ENCODE peak calls at places on chromosome 2, in nine cellular contexts. One of them, this sample, is unnamed.
A peak's percentile ranks its signal among the peaks of the same experiment; 100 is the strongest.

GRCh38 chr2:165283342-165283741 is 44.1 kb downstream of the SCN2A start:
- DNase-seq in EH: no peak
- DNase-seq in ecto neural progenitor cell: no peak
- DNase-seq in activated CD4-positive, alpha-beta T cell treated with anti-CD3 and anti-CD28 coated beads for 48 hours: no peak
- DNase-seq in heart left ventricle: no peak
- DNase-seq in cardiac muscle cell: no peak
- DNase-seq in AG04450: no peak
- DNase-seq in endothelial cell: no peak
- DNase-seq in RCC 7860: no peak
- DNase-seq in this sample: no peak

GRCh38 chr2:85873679-85874078 is 15.1 kb downstream of the ST3GAL5 start:
- DNase-seq in EH: no peak
- DNase-seq in ecto neural progenitor cell: no peak
- DNase-seq in activated CD4-positive, alpha-beta T cell treated with anti-CD3 and anti-CD28 coated beads for 48 hours: no peak
- DNase-seq in heart left ventricle: no peak
- DNase-seq in cardiac muscle cell: no peak
- DNase-seq in AG04450: no peak
- DNase-seq in endothelial cell: no peak
- DNase-seq in RCC 7860: no peak
- DNase-seq in this sample: no peak

GRCh38 chr2:12321017-12321641 is 395.6 kb upstream of the TRIB2 start:
- DNase-seq in EH: peak; percentile 93
- DNase-seq in ecto neural progenitor cell: no peak
- DNase-seq in activated CD4-positive, alpha-beta T cell treated with anti-CD3 and anti-CD28 coated beads for 48 hours: no peak
- DNase-seq in heart left ventricle: peak; percentile 36
- DNase-seq in cardiac muscle cell: no peak
- DNase-seq in AG04450: peak; percentile 90
- DNase-seq in endothelial cell: no peak
- DNase-seq in RCC 7860: peak; percentile 85
- DNase-seq in this sample: peak; percentile 98

GRCh38 chr2:49861821-49862220 is 707.5 kb upstream of the FSHR start:
- DNase-seq in EH: no peak
- DNase-seq in ecto neural progenitor cell: no peak
- DNase-seq in activated CD4-positive, alpha-beta T cell treated with anti-CD3 and anti-CD28 coated beads for 48 hours: no peak
- DNase-seq in heart left ventricle: no peak
- DNase-seq in cardiac muscle cell: no peak
- DNase-seq in AG04450: no peak
- DNase-seq in endothelial cell: no peak
- DNase-seq in RCC 7860: no peak
- DNase-seq in this sample: no peak

GRCh38 chr2:240745962-240746361 is 54.3 kb downstream of the AQP12A start:
- DNase-seq in EH: no peak
- DNase-seq in ecto neural progenitor cell: no peak
- DNase-seq in activated CD4-positive, alpha-beta T cell treated with anti-CD3 and anti-CD28 coated beads for 48 hours: no peak
- DNase-seq in heart left ventricle: no peak
- DNase-seq in cardiac muscle cell: no peak
- DNase-seq in AG04450: no peak
- DNase-seq in endothelial cell: no peak
- DNase-seq in RCC 7860: no peak
- DNase-seq in this sample: no peak

GRCh38 chr2:224901121-224901676 is 141.1 kb downstream of the DOCK10 start:
- DNase-seq in EH: no peak
- DNase-seq in ecto neural progenitor cell: no peak
- DNase-seq in activated CD4-positive, alpha-beta T cell treated with anti-CD3 and anti-CD28 coated beads for 48 hours: peak; percentile 25
- DNase-seq in heart left ventricle: no peak
- DNase-seq in cardiac muscle cell: no peak
- DNase-seq in AG04450: no peak
- DNase-seq in endothelial cell: no peak
- DNase-seq in RCC 7860: no peak
- DNase-seq in this sample: no peak

GRCh38 chr2:174350018-174350417 is 15.3 kb downstream of the SP9 start:
- DNase-seq in EH: peak; percentile 20
- DNase-seq in ecto neural progenitor cell: no peak
- DNase-seq in activated CD4-positive, alpha-beta T cell treated with anti-CD3 and anti-CD28 coated beads for 48 hours: no peak
- DNase-seq in heart left ventricle: no peak
- DNase-seq in cardiac muscle cell: no peak
- DNase-seq in AG04450: no peak
- DNase-seq in endothelial cell: no peak
- DNase-seq in RCC 7860: no peak
- DNase-seq in this sample: peak; percentile 39

GRCh38 chr2:71333619-71334018 is 2.0 kb downstream of the ZNF638 start:
- DNase-seq in EH: peak; percentile 12
- DNase-seq in ecto neural progenitor cell: no peak
- DNase-seq in activated CD4-positive, alpha-beta T cell treated with anti-CD3 and anti-CD28 coated beads for 48 hours: no peak
- DNase-seq in heart left ventricle: no peak
- DNase-seq in cardiac muscle cell: no peak
- DNase-seq in AG04450: no peak
- DNase-seq in endothelial cell: no peak
- DNase-seq in RCC 7860: no peak
- DNase-seq in this sample: peak; percentile 18

GRCh38 chr2:129799036-129799958 is 180.2 kb upstream of the RAB6C start:
- DNase-seq in EH: no peak
- DNase-seq in ecto neural progenitor cell: peak; percentile 30
- DNase-seq in activated CD4-positive, alpha-beta T cell treated with anti-CD3 and anti-CD28 coated beads for 48 hours: no peak
- DNase-seq in heart left ventricle: no peak
- DNase-seq in cardiac muscle cell: no peak
- DNase-seq in AG04450: no peak
- DNase-seq in endothelial cell: no peak
- DNase-seq in RCC 7860: no peak
- DNase-seq in this sample: no peak

GRCh38 chr2:110105608-110106467 is 9.8 kb downstream of the MALL start:
- DNase-seq in EH: peak; percentile 78
- DNase-seq in ecto neural progenitor cell: no peak
- DNase-seq in activated CD4-positive, alpha-beta T cell treated with anti-CD3 and anti-CD28 coated beads for 48 hours: peak; percentile 32
- DNase-seq in heart left ventricle: no peak
- DNase-seq in cardiac muscle cell: no peak
- DNase-seq in AG04450: no peak
- DNase-seq in endothelial cell: no peak
- DNase-seq in RCC 7860: peak; percentile 95
- DNase-seq in this sample: peak; percentile 40

GRCh38 chr2:186822323-186822722 is 26.6 kb downstream of the ZSWIM2 start:
- DNase-seq in EH: no peak
- DNase-seq in ecto neural progenitor cell: no peak
- DNase-seq in activated CD4-positive, alpha-beta T cell treated with anti-CD3 and anti-CD28 coated beads for 48 hours: no peak
- DNase-seq in heart left ventricle: no peak
- DNase-seq in cardiac muscle cell: no peak
- DNase-seq in AG04450: no peak
- DNase-seq in endothelial cell: no peak
- DNase-seq in RCC 7860: no peak
- DNase-seq in this sample: no peak

GRCh38 chr2:127404466-127405251 is 13.6 kb upstream of the PROC start:
- DNase-seq in EH: no peak
- DNase-seq in ecto neural progenitor cell: no peak
- DNase-seq in activated CD4-positive, alpha-beta T cell treated with anti-CD3 and anti-CD28 coated beads for 48 hours: no peak
- DNase-seq in heart left ventricle: no peak
- DNase-seq in cardiac muscle cell: no peak
- DNase-seq in AG04450: no peak
- DNase-seq in endothelial cell: no peak
- DNase-seq in RCC 7860: no peak
- DNase-seq in this sample: no peak

GRCh38 chr2:175976758-175977157 is 25.3 kb downstream of the LNPK start:
- DNase-seq in EH: peak; percentile 53
- DNase-seq in ecto neural progenitor cell: no peak
- DNase-seq in activated CD4-positive, alpha-beta T cell treated with anti-CD3 and anti-CD28 coated beads for 48 hours: no peak
- DNase-seq in heart left ventricle: no peak
- DNase-seq in cardiac muscle cell: no peak
- DNase-seq in AG04450: no peak
- DNase-seq in endothelial cell: no peak
- DNase-seq in RCC 7860: peak; percentile 29
- DNase-seq in this sample: peak; percentile 6

GRCh38 chr2:215775106-215775505 is 238.2 kb downstream of the MREG start:
- DNase-seq in EH: peak; percentile 22
- DNase-seq in ecto neural progenitor cell: no peak
- DNase-seq in activated CD4-positive, alpha-beta T cell treated with anti-CD3 and anti-CD28 coated beads for 48 hours: no peak
- DNase-seq in heart left ventricle: no peak
- DNase-seq in cardiac muscle cell: no peak
- DNase-seq in AG04450: no peak
- DNase-seq in endothelial cell: no peak
- DNase-seq in RCC 7860: no peak
- DNase-seq in this sample: no peak

GRCh38 chr2:72993147-72993546 is 75.8 kb downstream of the EMX1 start:
- DNase-seq in EH: peak; percentile 45
- DNase-seq in ecto neural progenitor cell: peak; percentile 66
- DNase-seq in activated CD4-positive, alpha-beta T cell treated with anti-CD3 and anti-CD28 coated beads for 48 hours: peak; percentile 36
- DNase-seq in heart left ventricle: no peak
- DNase-seq in cardiac muscle cell: peak; percentile 66
- DNase-seq in AG04450: no peak
- DNase-seq in endothelial cell: peak; percentile 71
- DNase-seq in RCC 7860: no peak
- DNase-seq in this sample: peak; percentile 49

GRCh38 chr2:235668782-235669181 is 174.9 kb downstream of the AGAP1 start:
- DNase-seq in EH: no peak
- DNase-seq in ecto neural progenitor cell: no peak
- DNase-seq in activated CD4-positive, alpha-beta T cell treated with anti-CD3 and anti-CD28 coated beads for 48 hours: no peak
- DNase-seq in heart left ventricle: no peak
- DNase-seq in cardiac muscle cell: no peak
- DNase-seq in AG04450: no peak
- DNase-seq in endothelial cell: no peak
- DNase-seq in RCC 7860: no peak
- DNase-seq in this sample: no peak

GRCh38 chr2:15506231-15506819 is 54.8 kb downstream of the NBAS start:
- DNase-seq in EH: peak; percentile 11
- DNase-seq in ecto neural progenitor cell: no peak
- DNase-seq in activated CD4-positive, alpha-beta T cell treated with anti-CD3 and anti-CD28 coated beads for 48 hours: no peak
- DNase-seq in heart left ventricle: no peak
- DNase-seq in cardiac muscle cell: no peak
- DNase-seq in AG04450: no peak
- DNase-seq in endothelial cell: no peak
- DNase-seq in RCC 7860: no peak
- DNase-seq in this sample: no peak

GRCh38 chr2:105243961-105244360 is 2.4 kb downstream of the GPR45 start:
- DNase-seq in EH: no peak
- DNase-seq in ecto neural progenitor cell: no peak
- DNase-seq in activated CD4-positive, alpha-beta T cell treated with anti-CD3 and anti-CD28 coated beads for 48 hours: no peak
- DNase-seq in heart left ventricle: no peak
- DNase-seq in cardiac muscle cell: peak; percentile 56
- DNase-seq in AG04450: no peak
- DNase-seq in endothelial cell: peak; percentile 63
- DNase-seq in RCC 7860: no peak
- DNase-seq in this sample: no peak

GRCh38 chr2:167862787-167863186 is 384.6 kb downstream of the STK39 start:
- DNase-seq in EH: peak; percentile 19
- DNase-seq in ecto neural progenitor cell: no peak
- DNase-seq in activated CD4-positive, alpha-beta T cell treated with anti-CD3 and anti-CD28 coated beads for 48 hours: no peak
- DNase-seq in heart left ventricle: no peak
- DNase-seq in cardiac muscle cell: no peak
- DNase-seq in AG04450: no peak
- DNase-seq in endothelial cell: no peak
- DNase-seq in RCC 7860: peak; percentile 95
- DNase-seq in this sample: no peak

GRCh38 chr2:26811261-26811660 is 25.4 kb downstream of the CENPA start:
- DNase-seq in EH: no peak
- DNase-seq in ecto neural progenitor cell: no peak
- DNase-seq in activated CD4-positive, alpha-beta T cell treated with anti-CD3 and anti-CD28 coated beads for 48 hours: no peak
- DNase-seq in heart left ventricle: no peak
- DNase-seq in cardiac muscle cell: no peak
- DNase-seq in AG04450: no peak
- DNase-seq in endothelial cell: no peak
- DNase-seq in RCC 7860: no peak
- DNase-seq in this sample: no peak

This sample was measured in fibroblast of pulmonary artery.